ENCODE peak calls at places on chromosomes 11 and 22, in seven cellular contexts. One of them, this sample, is unnamed.

GRCh38 chr11:36231300-36231699 is 57.9 kb downstream of the COMMD9 start:
- DNase-seq in bronchial epithelial cell: no peak
- DNase-seq in mammary epithelial cell: no peak
- DNase-seq in AG10803: peak
- DNase-seq in left ventricle myocardium inferior: no peak
- DNase-seq in fibroblast of lung: peak
- DNase-seq in heart right ventricle: no peak
- DNase-seq in this sample: no peak

GRCh38 chr11:2570841-2571597 is 126.2 kb downstream of the KCNQ1 start:
- DNase-seq in bronchial epithelial cell: no peak
- DNase-seq in mammary epithelial cell: no peak
- DNase-seq in AG10803: no peak
- DNase-seq in left ventricle myocardium inferior: no peak
- DNase-seq in fibroblast of lung: no peak
- DNase-seq in heart right ventricle: peak
- DNase-seq in this sample: no peak

GRCh38 chr22:48494968-48495750 is 1332.5 kb downstream of the BRD1 start:
- DNase-seq in bronchial epithelial cell: no peak
- DNase-seq in mammary epithelial cell: no peak
- DNase-seq in AG10803: no peak
- DNase-seq in left ventricle myocardium inferior: no peak
- DNase-seq in fibroblast of lung: no peak
- DNase-seq in heart right ventricle: no peak
- DNase-seq in this sample: no peak

GRCh38 chr11:18245396-18245795 is 3.1 kb downstream of the SAA2 start:
- DNase-seq in bronchial epithelial cell: no peak
- DNase-seq in mammary epithelial cell: peak
- DNase-seq in AG10803: no peak
- DNase-seq in left ventricle myocardium inferior: no peak
- DNase-seq in fibroblast of lung: peak
- DNase-seq in heart right ventricle: no peak
- DNase-seq in this sample: no peak

GRCh38 chr11:96054870-96055705 is 131.2 kb upstream of the MTMR2 start:
- DNase-seq in bronchial epithelial cell: peak
- DNase-seq in mammary epithelial cell: peak
- DNase-seq in AG10803: peak
- DNase-seq in left ventricle myocardium inferior: no peak
- DNase-seq in fibroblast of lung: peak
- DNase-seq in heart right ventricle: no peak
- DNase-seq in this sample: no peak

GRCh38 chr11:70522613-70523311 is 124.4 kb downstream of the CTTN start:
- DNase-seq in bronchial epithelial cell: no peak
- DNase-seq in mammary epithelial cell: no peak
- DNase-seq in AG10803: no peak
- DNase-seq in left ventricle myocardium inferior: no peak
- DNase-seq in fibroblast of lung: peak
- DNase-seq in heart right ventricle: no peak
- DNase-seq in this sample: no peak

GRCh38 chr11:130816941-130817607 is 99.2 kb downstream of the SNX19 start:
- DNase-seq in bronchial epithelial cell: no peak
- DNase-seq in mammary epithelial cell: no peak
- DNase-seq in AG10803: peak
- DNase-seq in left ventricle myocardium inferior: no peak
- DNase-seq in fibroblast of lung: no peak
- DNase-seq in heart right ventricle: no peak
- DNase-seq in this sample: no peak

GRCh38 chr11:121958323-121958977 is 157.6 kb downstream of the BLID start:
- DNase-seq in bronchial epithelial cell: no peak
- DNase-seq in mammary epithelial cell: no peak
- DNase-seq in AG10803: no peak
- DNase-seq in left ventricle myocardium inferior: no peak
- DNase-seq in fibroblast of lung: no peak
- DNase-seq in heart right ventricle: no peak
- DNase-seq in this sample: no peak

DNA sequence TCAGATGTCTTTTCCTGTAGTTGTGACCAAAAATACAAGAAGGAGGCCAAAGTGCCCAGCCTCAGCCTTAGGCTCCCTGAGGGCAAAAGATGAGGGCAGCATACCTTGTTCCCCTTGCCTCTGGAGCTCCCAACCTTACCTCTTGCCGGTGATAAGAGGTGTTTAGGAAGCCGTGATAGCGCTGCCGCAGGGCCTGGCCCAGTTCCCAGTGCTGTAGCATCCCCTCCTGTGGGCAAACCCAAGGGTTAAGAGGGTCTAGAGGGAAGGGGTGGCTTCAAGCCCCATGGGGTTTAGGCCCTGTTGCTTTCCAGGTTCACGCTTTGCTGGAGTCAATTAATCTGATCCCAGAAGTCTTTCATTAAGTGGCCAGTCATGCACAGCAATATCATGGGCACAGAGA is 1.1 kb downstream of the ACP2 start:
- DNase-seq in bronchial epithelial cell: no peak
- DNase-seq in mammary epithelial cell: no peak
- DNase-seq in AG10803: no peak
- DNase-seq in left ventricle myocardium inferior: no peak
- DNase-seq in fibroblast of lung: no peak
- DNase-seq in heart right ventricle: no peak
- DNase-seq in this sample: no peak
- H3K4me3 ChIP-seq in bronchial epithelial cell: no peak
- H3K4me3 ChIP-seq in mammary epithelial cell: no peak
- H3K4me3 ChIP-seq in AG10803: peak
- H3K4me3 ChIP-seq in left ventricle myocardium inferior: peak
- H3K4me3 ChIP-seq in fibroblast of lung: peak
- H3K4me3 ChIP-seq in heart right ventricle: no peak
- H3K4me3 ChIP-seq in this sample: no peak

DNA sequence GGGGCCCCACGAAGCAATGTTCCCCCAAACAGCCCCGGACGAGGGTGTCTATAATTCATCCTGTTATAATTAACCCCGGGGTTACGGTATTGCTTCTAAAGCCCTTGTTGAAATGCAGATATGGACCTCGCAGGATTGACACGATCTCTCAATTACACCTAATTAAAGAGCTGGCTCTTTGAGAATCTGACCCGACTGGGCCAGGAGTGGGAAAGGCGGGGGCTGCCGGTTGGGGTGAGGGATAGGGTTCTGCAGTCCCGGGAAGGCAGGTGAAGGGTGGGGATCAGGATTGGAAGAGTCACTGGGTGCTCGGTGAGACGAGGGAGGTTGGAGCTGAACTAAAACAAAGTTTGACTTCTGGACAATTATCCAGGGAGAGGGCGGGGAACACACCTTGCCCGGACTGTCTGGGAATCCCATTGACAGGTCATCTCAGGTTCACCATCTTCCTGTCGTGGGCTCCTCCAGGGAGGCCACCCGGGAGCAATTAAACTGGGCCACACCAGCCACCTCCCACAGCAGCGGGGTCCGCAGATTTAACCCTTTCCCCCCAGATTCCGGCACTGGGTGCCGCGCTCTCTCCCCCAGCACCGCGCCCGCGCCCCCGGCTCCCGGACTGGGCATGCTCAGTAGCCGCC is 368 bp upstream of the ELMOD1 start:
- DNase-seq in bronchial epithelial cell: no peak
- DNase-seq in mammary epithelial cell: no peak
- DNase-seq in AG10803: no peak
- DNase-seq in left ventricle myocardium inferior: no peak
- DNase-seq in fibroblast of lung: no peak
- DNase-seq in heart right ventricle: no peak
- DNase-seq in this sample: no peak
- H3K4me3 ChIP-seq in bronchial epithelial cell: peak
- H3K4me3 ChIP-seq in mammary epithelial cell: peak
- H3K4me3 ChIP-seq in AG10803: peak
- H3K4me3 ChIP-seq in left ventricle myocardium inferior: peak
- H3K4me3 ChIP-seq in fibroblast of lung: peak
- H3K4me3 ChIP-seq in heart right ventricle: peak
- H3K4me3 ChIP-seq in this sample: peak

DNA sequence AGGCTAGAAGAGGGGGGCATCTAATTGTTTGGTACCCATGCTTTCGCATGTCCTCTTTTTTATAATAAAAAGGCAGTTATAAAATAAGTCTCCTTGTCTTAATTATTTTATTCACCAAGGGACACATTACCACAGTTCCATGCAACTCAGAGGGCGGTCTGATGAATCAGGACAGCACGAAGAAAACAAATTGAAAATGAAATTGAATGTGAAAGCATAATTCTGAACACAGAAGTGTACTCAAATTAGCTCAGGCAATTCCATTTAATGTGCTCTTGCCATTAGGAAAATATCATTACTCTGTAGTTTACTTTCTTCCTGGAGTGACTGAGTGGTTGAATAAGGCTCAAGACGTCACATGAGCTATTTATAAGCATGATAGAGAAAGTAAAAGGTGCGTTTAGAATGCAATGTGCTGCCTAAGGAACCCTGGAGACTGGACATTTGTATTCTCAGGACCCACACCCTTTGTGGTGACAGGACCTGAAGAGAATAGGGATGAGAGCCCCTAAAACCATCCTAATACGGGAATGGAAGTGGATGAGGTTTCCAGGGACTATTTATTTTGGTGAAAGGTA is 59.6 kb downstream of the MTNR1B start:
- DNase-seq in bronchial epithelial cell: peak
- DNase-seq in mammary epithelial cell: no peak
- DNase-seq in AG10803: no peak
- DNase-seq in left ventricle myocardium inferior: no peak
- DNase-seq in fibroblast of lung: no peak
- DNase-seq in heart right ventricle: no peak
- DNase-seq in this sample: no peak
- H3K4me3 ChIP-seq in bronchial epithelial cell: no peak
- H3K4me3 ChIP-seq in mammary epithelial cell: no peak
- H3K4me3 ChIP-seq in AG10803: no peak
- H3K4me3 ChIP-seq in left ventricle myocardium inferior: no peak
- H3K4me3 ChIP-seq in fibroblast of lung: no peak
- H3K4me3 ChIP-seq in heart right ventricle: no peak
- H3K4me3 ChIP-seq in this sample: no peak

DNA sequence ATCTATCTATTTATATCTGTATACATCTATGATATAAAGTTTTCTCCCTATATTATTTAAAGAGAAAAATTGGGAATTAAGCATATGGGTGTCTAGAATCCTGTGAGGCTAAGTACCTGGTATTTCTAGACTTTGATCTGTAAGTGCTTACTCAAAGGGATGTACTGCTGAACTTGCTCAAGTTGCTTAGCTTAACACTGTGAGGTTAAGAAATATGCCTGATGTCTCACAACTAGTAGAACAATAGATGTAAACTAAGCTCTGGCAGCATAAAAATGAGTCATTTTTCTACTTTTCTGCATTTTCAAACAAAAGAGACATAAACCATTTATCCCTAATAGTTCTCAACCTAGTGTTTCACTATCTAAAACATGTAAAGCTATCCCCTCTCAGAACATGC is 744.4 kb upstream of the ANO3 start:
- DNase-seq in bronchial epithelial cell: no peak
- DNase-seq in mammary epithelial cell: peak
- DNase-seq in AG10803: no peak
- DNase-seq in left ventricle myocardium inferior: no peak
- DNase-seq in fibroblast of lung: no peak
- DNase-seq in heart right ventricle: no peak
- DNase-seq in this sample: no peak
- H3K4me3 ChIP-seq in bronchial epithelial cell: no peak
- H3K4me3 ChIP-seq in mammary epithelial cell: no peak
- H3K4me3 ChIP-seq in AG10803: no peak
- H3K4me3 ChIP-seq in left ventricle myocardium inferior: no peak
- H3K4me3 ChIP-seq in fibroblast of lung: no peak
- H3K4me3 ChIP-seq in heart right ventricle: no peak
- H3K4me3 ChIP-seq in this sample: no peak

GRCh38 chr11:93589347-93589746 is 46.2 kb upstream of the SMCO4 start:
- DNase-seq in bronchial epithelial cell: no peak
- DNase-seq in mammary epithelial cell: no peak
- DNase-seq in AG10803: no peak
- DNase-seq in left ventricle myocardium inferior: no peak
- DNase-seq in fibroblast of lung: no peak
- DNase-seq in heart right ventricle: no peak
- DNase-seq in this sample: no peak

GRCh38 chr11:93583490-93583889 is 40.3 kb upstream of the SMCO4 start:
- DNase-seq in bronchial epithelial cell: no peak
- DNase-seq in mammary epithelial cell: no peak
- DNase-seq in AG10803: no peak
- DNase-seq in left ventricle myocardium inferior: no peak
- DNase-seq in fibroblast of lung: no peak
- DNase-seq in heart right ventricle: no peak
- DNase-seq in this sample: no peak

GRCh38 chr11:93591247-93591898 is 48.2 kb upstream of the SMCO4 start:
- DNase-seq in bronchial epithelial cell: peak
- DNase-seq in mammary epithelial cell: peak
- DNase-seq in AG10803: peak
- DNase-seq in left ventricle myocardium inferior: no peak
- DNase-seq in fibroblast of lung: peak
- DNase-seq in heart right ventricle: no peak
- DNase-seq in this sample: no peak

GRCh38 chr11:93587858-93588581 is 44.8 kb upstream of the SMCO4 start:
- DNase-seq in bronchial epithelial cell: no peak
- DNase-seq in mammary epithelial cell: no peak
- DNase-seq in AG10803: no peak
- DNase-seq in left ventricle myocardium inferior: no peak
- DNase-seq in fibroblast of lung: no peak
- DNase-seq in heart right ventricle: no peak
- DNase-seq in this sample: no peak

GRCh38 chr11:93585758-93586157 is 42.6 kb upstream of the SMCO4 start:
- DNase-seq in bronchial epithelial cell: peak
- DNase-seq in mammary epithelial cell: peak
- DNase-seq in AG10803: peak
- DNase-seq in left ventricle myocardium inferior: no peak
- DNase-seq in fibroblast of lung: peak
- DNase-seq in heart right ventricle: no peak
- DNase-seq in this sample: no peak
- H3K4me3 ChIP-seq in bronchial epithelial cell: no peak
- H3K4me3 ChIP-seq in mammary epithelial cell: no peak
- H3K4me3 ChIP-seq in AG10803: no peak
- H3K4me3 ChIP-seq in left ventricle myocardium inferior: no peak
- H3K4me3 ChIP-seq in fibroblast of lung: no peak
- H3K4me3 ChIP-seq in heart right ventricle: no peak
- H3K4me3 ChIP-seq in this sample: no peak

GRCh38 chr11:87265132-87265531 is 227.4 kb downstream of the TMEM135 start:
- DNase-seq in bronchial epithelial cell: no peak
- DNase-seq in mammary epithelial cell: peak
- DNase-seq in AG10803: peak
- DNase-seq in left ventricle myocardium inferior: no peak
- DNase-seq in fibroblast of lung: peak
- DNase-seq in heart right ventricle: no peak
- DNase-seq in this sample: no peak
- H3K4me3 ChIP-seq in bronchial epithelial cell: no peak
- H3K4me3 ChIP-seq in mammary epithelial cell: no peak
- H3K4me3 ChIP-seq in AG10803: no peak
- H3K4me3 ChIP-seq in left ventricle myocardium inferior: no peak
- H3K4me3 ChIP-seq in fibroblast of lung: no peak
- H3K4me3 ChIP-seq in heart right ventricle: no peak
- H3K4me3 ChIP-seq in this sample: no peak